ENCODE peak calls at places on chromosomes 3 and 15, in six cellular contexts. One of them, this sample, is unnamed. For H3K4me1, the result is how much of the 10 kb centered on the place peaks cover.

GRCh38 chr3:107797586-107797985 is 274.8 kb downstream of the BBX start:
- DNase-seq in body of pancreas: no peak
- DNase-seq in spleen: no peak
- DNase-seq in fibroblast of lung: peak
- DNase-seq in left lung: no peak
- DNase-seq in breast epithelium: no peak
- DNase-seq in this sample: peak

GRCh38 chr3:190860531-190860930 is 2.0 kb downstream of the GMNC start:
- DNase-seq in fibroblast of lung: no peak
- DNase-seq in left lung: no peak
- DNase-seq in spleen: no peak
- DNase-seq in breast epithelium: no peak
- DNase-seq in body of pancreas: no peak
- DNase-seq in this sample: no peak

GRCh38 chr15:75153084-75153483 is 48.6 kb upstream of the C15orf39 start:
- DNase-seq in spleen: no peak
- DNase-seq in breast epithelium: no peak
- DNase-seq in body of pancreas: no peak
- DNase-seq in left lung: no peak
- DNase-seq in fibroblast of lung: peak
- DNase-seq in this sample: no peak

GRCh38 chr3:48130321-48130881 is 57.8 kb downstream of the CDC25A start:
- DNase-seq in left lung: no peak
- DNase-seq in breast epithelium: no peak
- DNase-seq in spleen: peak
- DNase-seq in body of pancreas: peak
- DNase-seq in fibroblast of lung: peak
- DNase-seq in this sample: no peak

GRCh38 chr3:196093271-196094111 is 11.6 kb upstream of the TFRC start:
- DNase-seq in fibroblast of lung: no peak
- DNase-seq in spleen: peak
- DNase-seq in breast epithelium: no peak
- DNase-seq in body of pancreas: no peak
- DNase-seq in left lung: no peak
- DNase-seq in this sample: no peak

GRCh38 chr15:94411279-94411678 is 179.9 kb downstream of the MCTP2 start:
- DNase-seq in body of pancreas: no peak
- DNase-seq in left lung: no peak
- DNase-seq in spleen: no peak
- DNase-seq in fibroblast of lung: no peak
- DNase-seq in breast epithelium: no peak
- DNase-seq in this sample: no peak

GRCh38 chr15:72599855-72600464 is 54.5 kb upstream of the GOLGA6B start:
- DNase-seq in spleen: no peak
- DNase-seq in fibroblast of lung: peak
- DNase-seq in left lung: no peak
- DNase-seq in breast epithelium: no peak
- DNase-seq in body of pancreas: peak
- DNase-seq in this sample: no peak

GRCh38 chr3:189169728-189170127 is 2.0 kb upstream of the TPRG1 start:
- DNase-seq in left lung: no peak
- DNase-seq in body of pancreas: no peak
- DNase-seq in fibroblast of lung: no peak
- DNase-seq in breast epithelium: no peak
- DNase-seq in spleen: no peak
- DNase-seq in this sample: no peak

GRCh38 chr3:132980102-132980501 is 58.1 kb upstream of the TMEM108 start:
- DNase-seq in fibroblast of lung: no peak
- DNase-seq in body of pancreas: no peak
- DNase-seq in breast epithelium: no peak
- DNase-seq in spleen: no peak
- DNase-seq in left lung: no peak
- DNase-seq in this sample: no peak

GRCh38 chr3:168909260-168909659 is 754.3 kb downstream of the MECOM start:
- DNase-seq in left lung: no peak
- DNase-seq in spleen: no peak
- DNase-seq in body of pancreas: no peak
- DNase-seq in breast epithelium: no peak
- DNase-seq in fibroblast of lung: peak
- DNase-seq in this sample: no peak

GRCh38 chr15:81196576-81197254 is at the start of gene IL16:
- DNase-seq in body of pancreas: no peak
- DNase-seq in fibroblast of lung: no peak
- DNase-seq in left lung: no peak
- DNase-seq in spleen: peak
- DNase-seq in breast epithelium: no peak
- DNase-seq in this sample: no peak

GRCh38 chr3:80771085-80771484 is 990.4 kb downstream of the GBE1 start:
- DNase-seq in fibroblast of lung: no peak
- DNase-seq in left lung: no peak
- DNase-seq in spleen: no peak
- DNase-seq in body of pancreas: peak
- DNase-seq in breast epithelium: no peak
- DNase-seq in this sample: no peak

GRCh38 chr3:80770106-80771079 is 991.1 kb downstream of the GBE1 start:
- DNase-seq in body of pancreas: peak
- DNase-seq in left lung: peak
- DNase-seq in breast epithelium: no peak
- DNase-seq in fibroblast of lung: peak
- DNase-seq in spleen: no peak
- DNase-seq in this sample: no peak

GRCh38 chr3:80767599-80767998 is 993.8 kb downstream of the GBE1 start:
- DNase-seq in fibroblast of lung: no peak
- DNase-seq in spleen: no peak
- DNase-seq in breast epithelium: no peak
- DNase-seq in body of pancreas: no peak
- DNase-seq in left lung: no peak
- DNase-seq in this sample: no peak

DNA sequence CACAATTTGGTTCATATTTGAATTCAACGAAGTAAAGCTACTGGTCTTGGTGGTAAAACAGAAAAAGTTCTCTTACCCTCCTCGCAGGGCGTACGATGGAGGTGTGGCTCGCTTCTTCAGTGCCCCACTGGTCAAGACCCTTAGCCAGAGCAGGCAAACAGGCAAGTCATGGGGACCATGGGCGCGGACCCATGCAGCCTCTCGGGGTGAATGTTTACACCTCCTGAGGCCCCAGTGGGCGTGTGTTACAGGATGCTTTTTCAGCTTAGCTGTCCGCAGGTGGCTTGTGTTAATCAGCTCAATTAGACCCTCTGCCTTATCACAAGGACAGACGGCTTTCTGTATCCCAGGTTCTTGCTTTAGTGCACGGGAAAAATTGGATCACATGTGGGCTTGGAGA is 991.8 kb downstream of the GBE1 start:
- DNase-seq in fibroblast of lung: no peak
- DNase-seq in left lung: peak
- DNase-seq in body of pancreas: no peak
- DNase-seq in spleen: no peak
- DNase-seq in breast epithelium: no peak
- DNase-seq in this sample: no peak
- TF ChIP-seq CTCF in fibroblast of lung: no peak
- TF ChIP-seq CTCF in left lung: no peak
- TF ChIP-seq CTCF in body of pancreas: no peak
- TF ChIP-seq CTCF in spleen: no peak
- TF ChIP-seq CTCF in breast epithelium: no peak
- TF ChIP-seq CTCF in this sample: no peak

GRCh38 chr3:112686360-112686759 is 45.4 kb upstream of the CCDC80 start:
- DNase-seq in left lung: no peak
- DNase-seq in fibroblast of lung: no peak
- DNase-seq in spleen: no peak
- DNase-seq in breast epithelium: no peak
- DNase-seq in body of pancreas: no peak
- DNase-seq in this sample: no peak

GRCh38 chr3:112688819-112689218 is 47.9 kb upstream of the CCDC80 start:
- DNase-seq in fibroblast of lung: peak
- DNase-seq in spleen: no peak
- DNase-seq in breast epithelium: no peak
- DNase-seq in body of pancreas: no peak
- DNase-seq in left lung: no peak
- DNase-seq in this sample: peak

GRCh38 chr3:112688085-112688769 is 47.3 kb upstream of the CCDC80 start:
- DNase-seq in spleen: no peak
- DNase-seq in breast epithelium: no peak
- DNase-seq in left lung: no peak
- DNase-seq in fibroblast of lung: peak
- DNase-seq in body of pancreas: no peak
- DNase-seq in this sample: no peak

GRCh38 chr3:112687214-112687613 is 46.3 kb upstream of the CCDC80 start:
- DNase-seq in body of pancreas: no peak
- DNase-seq in spleen: no peak
- DNase-seq in left lung: no peak
- DNase-seq in breast epithelium: no peak
- DNase-seq in fibroblast of lung: no peak
- DNase-seq in this sample: no peak

DNA sequence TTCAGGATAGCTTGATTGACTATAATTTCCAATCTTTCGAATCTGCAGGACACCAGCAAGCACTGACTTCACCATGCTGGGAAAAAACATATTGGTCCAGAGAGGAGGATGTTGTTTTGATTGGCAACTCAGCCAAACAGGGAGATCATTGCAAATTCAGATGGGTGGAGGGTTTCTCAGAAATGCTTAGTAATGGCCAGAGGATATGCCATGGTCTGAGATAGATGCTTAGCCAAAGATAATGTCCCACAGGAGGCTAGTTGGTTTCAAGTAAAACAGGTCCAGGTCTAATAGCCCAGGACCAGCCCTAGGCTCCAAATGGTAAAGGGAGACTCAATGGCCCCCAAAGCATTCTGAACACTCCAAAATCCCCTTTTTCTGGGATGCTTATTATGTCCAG is 46.7 kb upstream of the CCDC80 start:
- DNase-seq in left lung: no peak
- DNase-seq in fibroblast of lung: no peak
- DNase-seq in spleen: no peak
- DNase-seq in breast epithelium: no peak
- DNase-seq in body of pancreas: no peak
- DNase-seq in this sample: no peak
- H3K4me1 ChIP-seq in left lung: under half
- H3K4me1 ChIP-seq in fibroblast of lung: under half
- H3K4me1 ChIP-seq in spleen: under half
- H3K4me1 ChIP-seq in breast epithelium: under half
- H3K4me1 ChIP-seq in body of pancreas: under half
- H3K4me1 ChIP-seq in this sample: under half

DNA sequence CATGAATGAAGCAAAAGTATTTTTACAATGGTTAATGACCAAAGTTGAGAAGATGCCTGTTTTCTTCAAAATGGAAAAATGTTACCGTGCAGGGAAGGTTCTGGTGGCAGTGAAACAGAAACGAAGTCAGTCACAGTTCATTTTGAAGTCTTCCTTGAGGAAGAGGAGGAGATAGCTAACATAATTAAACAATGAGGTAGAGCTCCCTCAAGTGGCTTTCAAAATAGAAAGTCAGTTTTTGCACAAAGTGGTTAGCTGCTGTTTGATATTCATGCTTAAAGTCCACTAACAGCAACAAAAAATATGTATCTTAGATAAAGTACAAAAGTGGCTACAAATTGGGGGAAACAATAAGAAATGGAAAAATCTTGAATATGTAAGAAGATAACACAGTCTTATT is 87.3 kb downstream of the TFG start:
- DNase-seq in breast epithelium: no peak
- DNase-seq in fibroblast of lung: peak
- DNase-seq in spleen: no peak
- DNase-seq in left lung: no peak
- DNase-seq in body of pancreas: no peak
- DNase-seq in this sample: no peak
- TF ChIP-seq CTCF in breast epithelium: no peak
- TF ChIP-seq CTCF in fibroblast of lung: peak
- TF ChIP-seq CTCF in spleen: no peak
- TF ChIP-seq CTCF in left lung: no peak
- TF ChIP-seq CTCF in body of pancreas: peak
- TF ChIP-seq CTCF in this sample: peak

GRCh38 chr15:95565702-95566101 is 764.8 kb upstream of the NR2F2 start:
- DNase-seq in fibroblast of lung: no peak
- DNase-seq in breast epithelium: no peak
- DNase-seq in body of pancreas: no peak
- DNase-seq in spleen: no peak
- DNase-seq in left lung: no peak
- DNase-seq in this sample: no peak

GRCh38 chr15:95563634-95564033 is 766.9 kb upstream of the NR2F2 start:
- DNase-seq in spleen: no peak
- DNase-seq in breast epithelium: no peak
- DNase-seq in fibroblast of lung: no peak
- DNase-seq in body of pancreas: no peak
- DNase-seq in left lung: no peak
- DNase-seq in this sample: no peak

GRCh38 chr15:95565201-95565600 is 765.3 kb upstream of the NR2F2 start:
- DNase-seq in spleen: no peak
- DNase-seq in body of pancreas: no peak
- DNase-seq in fibroblast of lung: no peak
- DNase-seq in left lung: no peak
- DNase-seq in breast epithelium: no peak
- DNase-seq in this sample: no peak

DNA sequence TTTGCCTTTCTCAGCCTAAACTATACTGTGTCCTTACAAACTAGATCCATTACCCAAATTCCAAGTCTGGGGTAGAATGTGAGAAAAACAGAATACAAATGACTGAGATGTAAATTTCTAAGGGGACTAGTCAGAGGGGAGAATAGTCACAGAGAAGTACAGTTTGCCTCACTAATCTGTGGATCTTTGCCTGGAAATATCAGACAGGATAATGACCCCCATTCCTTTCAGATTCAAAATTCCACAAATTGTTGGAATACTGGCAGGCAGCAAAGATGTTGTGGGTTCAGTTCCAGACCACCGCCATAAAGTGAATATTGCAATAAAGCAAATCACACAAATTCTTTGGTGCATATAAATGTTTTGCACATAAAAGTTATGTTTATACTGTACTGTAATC is 762.8 kb upstream of the NR2F2 start:
- DNase-seq in left lung: no peak
- DNase-seq in fibroblast of lung: peak
- DNase-seq in spleen: no peak
- DNase-seq in body of pancreas: no peak
- DNase-seq in breast epithelium: no peak
- DNase-seq in this sample: no peak
- H3K4me1 ChIP-seq in left lung: under half
- H3K4me1 ChIP-seq in fibroblast of lung: under half
- H3K4me1 ChIP-seq in spleen: under half
- H3K4me1 ChIP-seq in body of pancreas: under half
- H3K4me1 ChIP-seq in breast epithelium: under half
- H3K4me1 ChIP-seq in this sample: under half

GRCh38 chr15:32956006-32956405 is 238.2 kb downstream of the GREM1 start:
- DNase-seq in breast epithelium: no peak
- DNase-seq in spleen: no peak
- DNase-seq in fibroblast of lung: peak
- DNase-seq in body of pancreas: peak
- DNase-seq in left lung: no peak
- DNase-seq in this sample: peak
- TF ChIP-seq CTCF in breast epithelium: no peak
- TF ChIP-seq CTCF in spleen: peak
- TF ChIP-seq CTCF in fibroblast of lung: peak
- TF ChIP-seq CTCF in body of pancreas: peak
- TF ChIP-seq CTCF in left lung: peak
- TF ChIP-seq CTCF in this sample: peak

This sample was measured in foreskin keratinocyte.